ENCODE peak calls at places on chromosomes 12 and 14, in four cellular contexts. One of them, this sample, is unnamed.

GRCh38 chr12:46892887-46893286 is 67.1 kb upstream of the SLC38A4 start:
- DNase-seq in adipocyte: no peak
- DNase-seq in GM20000: no peak
- DNase-seq in neural progenitor cell: no peak
- DNase-seq in this sample: no peak

GRCh38 chr14:105532735-105533141 is 6.4 kb downstream of the TMEM121 start:
- DNase-seq in adipocyte: peak; percentile 30
- DNase-seq in neural progenitor cell: peak; percentile 45
- DNase-seq in GM20000: peak; percentile 85
- DNase-seq in this sample: no peak

GRCh38 chr14:99260652-99261551 is 11.1 kb downstream of the BCL11B start:
- DNase-seq in adipocyte: no peak
- DNase-seq in neural progenitor cell: peak; percentile 33
- DNase-seq in GM20000: no peak
- DNase-seq in this sample: no peak

GRCh38 chr14:24816929-24817637 is 183.1 kb upstream of the GZMB start:
- DNase-seq in neural progenitor cell: no peak
- DNase-seq in GM20000: no peak
- DNase-seq in adipocyte: no peak
- DNase-seq in this sample: no peak

GRCh38 chr14:96178674-96179321 is 25.8 kb upstream of the BDKRB2 start:
- DNase-seq in adipocyte: no peak
- DNase-seq in neural progenitor cell: no peak
- DNase-seq in GM20000: no peak
- DNase-seq in this sample: no peak

GRCh38 chr12:47556631-47557030 is 149.2 kb downstream of the RPAP3 start:
- DNase-seq in adipocyte: no peak
- DNase-seq in GM20000: no peak
- DNase-seq in neural progenitor cell: peak; percentile 35
- DNase-seq in this sample: no peak

GRCh38 chr12:59131462-59131861 is 211.2 kb upstream of the LRIG3 start:
- DNase-seq in GM20000: no peak
- DNase-seq in neural progenitor cell: peak; percentile 69
- DNase-seq in adipocyte: no peak
- DNase-seq in this sample: no peak

GRCh38 chr14:69518341-69519101 is 34.0 kb downstream of the PLEKHD1 start:
- DNase-seq in adipocyte: peak; percentile 16
- DNase-seq in neural progenitor cell: peak; percentile 16
- DNase-seq in GM20000: no peak
- DNase-seq in this sample: no peak

GRCh38 chr12:111035578-111036301 is 115.4 kb upstream of the MYL2 start:
- DNase-seq in neural progenitor cell: peak; percentile 73
- DNase-seq in GM20000: no peak
- DNase-seq in adipocyte: peak; percentile 4
- DNase-seq in this sample: no peak

GRCh38 chr14:43793579-43793978 is 713.5 kb downstream of the FSCB start:
- DNase-seq in GM20000: no peak
- DNase-seq in adipocyte: no peak
- DNase-seq in neural progenitor cell: no peak
- DNase-seq in this sample: no peak

GRCh38 chr14:104510794-104511611 is 68.6 kb upstream of the C14orf180 start:
- DNase-seq in adipocyte: no peak
- DNase-seq in GM20000: no peak
- DNase-seq in neural progenitor cell: no peak
- DNase-seq in this sample: no peak

GRCh38 chr12:66279127-66279712 is 23.1 kb upstream of the HELB start:
- DNase-seq in GM20000: peak; percentile 28
- DNase-seq in adipocyte: peak; percentile 53
- DNase-seq in neural progenitor cell: peak; percentile 16
- DNase-seq in this sample: no peak

GRCh38 chr14:101173698-101174521 is 270.4 kb upstream of the RTL1 start:
- DNase-seq in GM20000: no peak
- DNase-seq in neural progenitor cell: no peak
- DNase-seq in adipocyte: no peak
- DNase-seq in this sample: no peak

GRCh38 chr14:77406086-77406485 is 17.2 kb downstream of the NOXRED1 start:
- DNase-seq in neural progenitor cell: no peak
- DNase-seq in GM20000: no peak
- DNase-seq in adipocyte: no peak
- DNase-seq in this sample: no peak

GRCh38 chr14:33229269-33229924 is 290.7 kb downstream of the NPAS3 start:
- DNase-seq in GM20000: no peak
- DNase-seq in adipocyte: peak; percentile 13
- DNase-seq in neural progenitor cell: no peak
- DNase-seq in this sample: no peak

GRCh38 chr14:55579724-55580400 is at the start of gene KTN1:
- DNase-seq in neural progenitor cell: peak; percentile 94
- DNase-seq in adipocyte: peak; percentile 93
- DNase-seq in GM20000: peak; percentile 95
- DNase-seq in this sample: peak; percentile 91

GRCh38 chr14:90756755-90757345 is 59.4 kb downstream of the TTC7B start:
- DNase-seq in adipocyte: no peak
- DNase-seq in neural progenitor cell: peak; percentile 42
- DNase-seq in GM20000: no peak
- DNase-seq in this sample: no peak

GRCh38 chr12:47747596-47748506 is 10.8 kb downstream of the RAPGEF3 start:
- DNase-seq in neural progenitor cell: no peak
- DNase-seq in adipocyte: no peak
- DNase-seq in GM20000: no peak
- DNase-seq in this sample: no peak

GRCh38 chr14:106414464-106414863 is 888.1 kb downstream of the TMEM121 start:
- DNase-seq in neural progenitor cell: no peak
- DNase-seq in adipocyte: no peak
- DNase-seq in GM20000: no peak
- DNase-seq in this sample: no peak

GRCh38 chr14:75636100-75636692 is 24.5 kb downstream of the ERG28 start:
- DNase-seq in neural progenitor cell: peak; percentile 43
- DNase-seq in GM20000: no peak
- DNase-seq in adipocyte: peak; percentile 60
- DNase-seq in this sample: no peak

GRCh38 chr12:123916729-123917128 is 55.9 kb downstream of the CCDC92 start:
- DNase-seq in adipocyte: no peak
- DNase-seq in neural progenitor cell: no peak
- DNase-seq in GM20000: no peak
- DNase-seq in this sample: no peak

GRCh38 chr12:12019881-12020280 is 50.9 kb upstream of the BCL2L14 start:
- DNase-seq in GM20000: no peak
- DNase-seq in adipocyte: no peak
- DNase-seq in neural progenitor cell: no peak
- DNase-seq in this sample: no peak

This sample was measured in GM06990.